ENCODE peak calls at places on chromosomes 2 and 18, in six cellular contexts. Z, N, V, W, T and J are unnamed samples.

GRCh38 chr2:68255736-68256450 is 3.6 kb upstream of the PPP3R1 start:
- DNase-seq in Z (no peak), N (no peak), V (no peak), W (no peak), T (peak; percentile 86), J (no peak)

GRCh38 chr2:10216677-10217498 is 85.8 kb upstream of the HPCAL1 start:
- DNase-seq in Z (no peak), N (no peak), V (no peak), W (no peak), T (no peak), J (no peak)

GRCh38 chr2:138867341-138867740 is 87.2 kb upstream of the NXPH2 start:
- DNase-seq in Z (no peak), N (no peak), V (no peak), W (no peak), T (no peak), J (no peak)

GRCh38 chr2:105294844-105295481 is 34.6 kb downstream of the TGFBRAP1 start:
- DNase-seq in Z (no peak), N (no peak), V (no peak), W (no peak), T (peak; percentile 77), J (no peak)

GRCh38 chr2:232611559-232612218 is 21.7 kb upstream of the EFHD1 start:
- DNase-seq in Z (peak; percentile 33), N (peak; percentile 74), V (peak; percentile 66), W (peak; percentile 69), T (peak; percentile 44), J (no peak)

GRCh38 chr2:222320441-222321395 is 21.9 kb upstream of the PAX3 start:
- DNase-seq in Z (no peak), N (no peak), V (no peak), W (no peak), T (peak; percentile 24), J (no peak)

GRCh38 chr2:33135645-33136044 is 188.9 kb downstream of the LTBP1 start:
- DNase-seq in Z (no peak), N (no peak), V (no peak), W (no peak), T (peak; percentile 70), J (no peak)

GRCh38 chr2:232239956-232240681 is 138.4 kb upstream of the ALPP start:
- DNase-seq in Z (no peak), N (no peak), V (no peak), W (no peak), T (peak; percentile 19), J (no peak)

GRCh38 chr2:953975-954686 is 3.5 kb downstream of the SNTG2 start:
- DNase-seq in Z (no peak), N (no peak), V (no peak), W (no peak), T (peak; percentile 59), J (peak; percentile 79)

GRCh38 chr2:30744823-30745222 is 62.4 kb downstream of the CAPN13 start:
- DNase-seq in Z (no peak), N (no peak), V (no peak), W (no peak), T (no peak), J (no peak)

GRCh38 chr2:7749895-7750559 is 832.8 kb downstream of the RNF144A start:
- DNase-seq in Z (no peak), N (no peak), V (no peak), W (no peak), T (no peak), J (no peak)

GRCh38 chr2:209578394-209579006 is 154.7 kb downstream of the MAP2 start:
- DNase-seq in Z (no peak), N (no peak), V (no peak), W (no peak), T (no peak), J (no peak)

GRCh38 chr2:144705328-144706245 is 185.7 kb upstream of the ZEB2 start:
- DNase-seq in Z (no peak), N (no peak), V (no peak), W (no peak), T (peak; percentile 56), J (no peak)

GRCh38 chr2:19733951-19734425 is 167.8 kb downstream of the TTC32 start:
- DNase-seq in Z (no peak), N (no peak), V (no peak), W (no peak), T (peak; percentile 76), J (no peak)

GRCh38 chr2:235599596-235600338 is 105.9 kb downstream of the AGAP1 start:
- DNase-seq in Z (no peak), N (no peak), V (no peak), W (no peak), T (no peak), J (no peak)

GRCh38 chr2:172856561-172856960 is 120.9 kb downstream of the RAPGEF4 start:
- DNase-seq in Z (no peak), N (no peak), V (no peak), W (no peak), T (no peak), J (no peak)

GRCh38 chr2:136168605-136169210 is 50.8 kb upstream of the CXCR4 start:
- DNase-seq in Z (no peak), N (no peak), V (no peak), W (no peak), T (no peak), J (no peak)

GRCh38 chr2:20181761-20182160 is 43.2 kb downstream of the SDC1 start:
- DNase-seq in Z (no peak), N (no peak), V (peak; percentile 6), W (no peak), T (no peak), J (no peak)

GRCh38 chr18:61742555-61743429 is 150.0 kb downstream of the RNF152 start:
- DNase-seq in Z (no peak), N (no peak), V (no peak), W (no peak), T (no peak), J (no peak)

DNA sequence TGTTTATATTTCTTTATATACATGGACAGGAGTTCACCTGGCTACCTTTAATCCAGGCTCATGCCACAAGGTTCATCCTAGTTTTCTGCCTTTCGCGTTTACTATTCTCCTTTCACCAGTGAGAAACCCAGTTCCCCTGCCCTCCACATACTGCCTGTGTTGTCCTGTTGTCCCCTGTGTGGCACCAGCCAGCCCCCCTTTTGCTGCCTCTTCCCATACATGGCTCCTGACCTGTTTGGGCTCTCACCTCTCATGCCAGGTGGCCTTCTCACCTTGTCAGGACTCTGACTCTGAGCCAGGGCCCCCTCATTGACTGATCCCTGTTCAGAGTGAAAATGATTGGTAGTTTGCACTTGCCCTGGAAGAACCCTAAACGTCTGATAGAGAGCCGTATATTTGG is 13.6 kb downstream of the ASB1 start:
- DNase-seq in Z (no peak), N (no peak), V (no peak), W (no peak), T (no peak), J (no peak)
- H3K27ac ChIP-seq in Z (no peak overlapping the region), N (peak overlapping the region; percentile 5), V (no peak overlapping the region), W (no peak overlapping the region), T (peak overlapping the region; percentile 100), J (no peak overlapping the region)

GRCh38 chr2:239109916-239110545 is 262.1 kb downstream of the TWIST2 start:
- DNase-seq in Z (no peak), N (no peak), V (no peak), W (no peak), T (no peak), J (no peak)
- H3K4me1 ChIP-seq in Z (no peaks in the 10 kb centered on the region), N (peaks cover 16% of the 10 kb centered on the region), V (peaks cover 23% of the 10 kb centered on the region), W (peaks cover 18% of the 10 kb centered on the region), T (no peaks in the 10 kb centered on the region), J (peaks cover 56% of the 10 kb centered on the region)

DNA sequence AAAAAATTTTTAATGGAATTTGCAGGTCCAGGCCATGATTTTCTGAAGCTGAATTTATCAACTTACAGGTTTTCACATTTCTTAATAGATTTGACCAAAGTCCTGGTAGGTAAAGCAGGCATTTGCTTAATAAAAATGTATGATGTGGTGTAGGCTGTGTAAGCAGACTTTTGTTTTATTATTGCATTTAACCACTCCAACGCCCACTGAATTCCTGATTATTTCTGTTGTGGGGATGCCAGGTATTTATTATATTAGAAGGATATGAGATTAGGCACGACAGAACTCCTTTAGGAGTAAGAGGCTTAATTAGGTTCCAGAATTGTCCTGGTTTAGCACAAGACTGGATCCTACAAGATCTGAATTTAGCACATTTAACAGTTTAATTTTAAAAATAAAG is 111.1 kb downstream of the ADCYAP1 start:
- DNase-seq in Z (no peak), N (no peak), V (no peak), W (no peak), T (no peak), J (no peak)
- H3K4me3 ChIP-seq in Z (no peak overlapping the region), N (no peak overlapping the region), V (no peak overlapping the region), W (no peak overlapping the region), T (no peak overlapping the region), J (no peak overlapping the region)

DNA sequence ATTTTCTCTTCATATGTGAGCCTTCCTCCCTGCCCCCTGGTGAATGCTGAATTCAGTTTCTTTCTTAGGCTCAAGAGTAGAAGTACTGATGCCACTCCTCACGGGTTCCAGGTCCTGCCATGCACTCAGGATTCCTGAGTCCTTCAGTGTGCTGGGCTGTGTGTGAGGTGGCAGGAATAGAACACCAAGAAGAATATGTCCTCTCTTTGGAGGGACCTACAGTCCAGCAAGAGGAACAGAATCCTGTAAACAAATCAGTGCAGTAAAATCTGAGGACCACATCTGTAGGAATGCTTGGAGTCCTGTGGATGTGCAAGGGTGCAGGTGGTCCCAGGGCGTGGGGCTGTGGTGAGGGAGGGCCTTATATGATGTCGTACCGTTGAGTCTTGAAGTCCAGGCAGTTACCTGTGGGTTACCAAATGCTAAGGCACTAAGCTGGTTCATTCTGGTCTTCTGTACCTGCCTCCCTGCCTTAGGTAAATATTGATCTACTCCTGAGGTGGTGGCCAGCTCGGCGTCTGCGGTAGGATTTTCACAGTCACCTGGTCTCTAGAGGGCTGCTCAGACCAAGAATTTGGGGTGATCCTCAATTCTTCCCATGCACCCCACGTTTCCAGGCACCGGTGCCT is 5.5 kb downstream of the ASAP2 start:
- DNase-seq in Z (no peak), N (no peak), V (peak; percentile 49), W (no peak), T (peak; percentile 39), J (peak; percentile 42)
- H3K27ac ChIP-seq in Z (no peak overlapping the region), N (peak overlapping the region; percentile 17), V (peak overlapping the region; percentile 94), W (peak overlapping the region; percentile 20), T (peak overlapping the region; percentile 67), J (peak overlapping the region; percentile 46)

GRCh38 chr2:65025453-65026128 is 30.6 kb upstream of the CEP68 start:
- DNase-seq in Z (no peak), N (no peak), V (no peak), W (no peak), T (no peak), J (no peak)

GRCh38 chr2:65024149-65024829 is 31.9 kb upstream of the CEP68 start:
- DNase-seq in Z (no peak), N (no peak), V (no peak), W (no peak), T (peak; percentile 94), J (no peak)

GRCh38 chr2:65022189-65022588 is 33.0 kb downstream of the SLC1A4 start:
- DNase-seq in Z (no peak), N (no peak), V (no peak), W (no peak), T (no peak), J (no peak)

GRCh38 chr2:65021709-65022108 is 32.5 kb downstream of the SLC1A4 start:
- DNase-seq in Z (no peak), N (no peak), V (no peak), W (no peak), T (no peak), J (no peak)

GRCh38 chr2:65023742-65024141 is 32.5 kb upstream of the CEP68 start:
- DNase-seq in Z (no peak), N (no peak), V (no peak), W (no peak), T (no peak), J (no peak)
- H3K4me1 ChIP-seq in Z (no peaks in the 10 kb centered on the region), N (peaks cover 4% of the 10 kb centered on the region), V (peaks cover 16% of the 10 kb centered on the region), W (peaks cover 17% of the 10 kb centered on the region), T (peaks cover 14% of the 10 kb centered on the region), J (no peaks in the 10 kb centered on the region)